ENCODE peak calls at places on chromosomes 7 and 10, in eight cellular contexts. R is stimulated activated CD4-positive, alpha-beta T cell treated with anti-CD3 and anti-CD28 coated beads, Interleukin-1b, Interleukin-23, amount 100 ng/mL, for 24 hours; O is DMS153; P is H54; D is left cardiac atrium; W is HCT116; M is GM23248; X is neural progenitor cell. K is an unnamed sample.

GRCh38 chr7:22561895-22562593 is 62.1 kb upstream of the STEAP1B start:
- DNase-seq in R (no peak), O (no peak), P (no peak), D (no peak), W (no peak), M (peak), X (no peak), K (no peak)

GRCh38 chr7:19146699-19147098 is 1.5 kb upstream of the FERD3L start:
- DNase-seq in R (no peak), O (no peak), P (peak), D (no peak), W (no peak), M (peak), X (peak), K (no peak)

GRCh38 chr10:74207681-74208080 is 56.7 kb downstream of the ADK start:
- DNase-seq in R (no peak), O (no peak), P (no peak), D (no peak), W (no peak), M (no peak), X (no peak), K (no peak)

GRCh38 chr10:132650611-132651250 is 113.1 kb downstream of the INPP5A start:
- DNase-seq in R (no peak), O (no peak), P (no peak), D (no peak), W (no peak), M (no peak), X (no peak), K (peak)

GRCh38 chr10:80468002-80468401 is 13.9 kb downstream of the TSPAN14 start:
- DNase-seq in R (no peak), O (peak), P (no peak), D (peak), W (no peak), M (no peak), X (peak), K (peak)

GRCh38 chr7:129650056-129650758 is 38.7 kb downstream of the NRF1 start:
- DNase-seq in R (no peak), O (no peak), P (no peak), D (no peak), W (no peak), M (peak), X (no peak), K (no peak)

GRCh38 chr10:44924261-44925040 is 13.3 kb downstream of the TMEM72 start:
- DNase-seq in R (no peak), O (no peak), P (no peak), D (no peak), W (no peak), M (no peak), X (no peak), K (no peak)

GRCh38 chr7:2315787-2316186 is 1.5 kb upstream of the SNX8 start:
- DNase-seq in R (no peak), O (no peak), P (no peak), D (no peak), W (no peak), M (no peak), X (no peak), K (no peak)

GRCh38 chr7:129825554-129826267 is 127.0 kb downstream of the UBE2H start:
- DNase-seq in R (peak), O (peak), P (peak), D (peak), W (peak), M (peak), X (peak), K (peak)

GRCh38 chr7:134454277-134454676 is 4.6 kb downstream of the AKR1B1 start:
- DNase-seq in R (no peak), O (no peak), P (no peak), D (no peak), W (no peak), M (no peak), X (no peak), K (no peak)

GRCh38 chr10:23404461-23404980 is 34.4 kb upstream of the OTUD1 start:
- DNase-seq in R (no peak), O (no peak), P (no peak), D (no peak), W (no peak), M (peak), X (no peak), K (no peak)

GRCh38 chr10:4947635-4948596 is 15.3 kb upstream of the AKR1C1 start:
- DNase-seq in R (no peak), O (no peak), P (peak), D (no peak), W (peak), M (peak), X (no peak), K (no peak)

GRCh38 chr7:20330797-20331230 is at the start of gene ITGB8:
- DNase-seq in R (no peak), O (peak), P (peak), D (peak), W (no peak), M (peak), X (no peak), K (peak)

GRCh38 chr7:128151646-128152045 is 89.4 kb upstream of the LEP start:
- DNase-seq in R (no peak), O (no peak), P (no peak), D (no peak), W (no peak), M (no peak), X (no peak), K (no peak)

GRCh38 chr7:127928222-127928621 is 103.0 kb downstream of the LRRC4 start:
- DNase-seq in R (no peak), O (no peak), P (no peak), D (no peak), W (no peak), M (no peak), X (no peak), K (no peak)

GRCh38 chr7:138077809-138078208 is 1.6 kb downstream of the AKR1D1 start:
- DNase-seq in R (no peak), O (no peak), P (no peak), D (no peak), W (no peak), M (no peak), X (no peak), K (no peak)

GRCh38 chr7:157035979-157036378 is 25.5 kb upstream of the MNX1 start:
- DNase-seq in R (no peak), O (no peak), P (no peak), D (no peak), W (no peak), M (no peak), X (no peak), K (no peak)

GRCh38 chr7:17939111-17939669 is 1.1 kb downstream of the SNX13 start:
- DNase-seq in R (no peak), O (no peak), P (no peak), D (no peak), W (no peak), M (peak), X (no peak), K (no peak)

GRCh38 chr10:125692932-125693847 is 10.2 kb upstream of the TEX36 start:
- DNase-seq in R (no peak), O (no peak), P (no peak), D (no peak), W (no peak), M (peak), X (no peak), K (no peak)

K was measured in lower lobe of right lung.